ENCODE peak calls at places on chromosomes 16 and 17, in five cellular contexts. O is PC-3; P is T-helper 17 cell; F is upper lobe of right lung; Z is effector memory CD8-positive, alpha-beta T cell. M is an unnamed sample.

GRCh38 chr16:57313509-57313908 is 29.0 kb upstream of the PLLP start:
- ATAC-seq in O (no peak), P (no peak), F (no peak), Z (no peak), M (no peak)

GRCh38 chr16:66167564-66168291 is 198.8 kb upstream of the CDH5 start:
- ATAC-seq in O (no peak), P (no peak), F (peak), Z (no peak), M (no peak)

GRCh38 chr17:17938388-17939107 is 33.7 kb downstream of the TOM1L2 start:
- ATAC-seq in O (no peak), P (no peak), F (peak), Z (no peak), M (no peak)

GRCh38 chr16:1809281-1809801 is 15.8 kb upstream of the IGFALS start:
- ATAC-seq in O (no peak), P (no peak), F (no peak), Z (no peak), M (no peak)

GRCh38 chr17:9765302-9765701 is 26.1 kb downstream of the DHRS7C start:
- ATAC-seq in O (no peak), P (no peak), F (no peak), Z (no peak), M (no peak)

GRCh38 chr17:17269926-17270773 is 10.9 kb downstream of the COPS3 start:
- ATAC-seq in O (no peak), P (no peak), F (no peak), Z (no peak), M (no peak)

GRCh38 chr16:3589441-3589921 is 12.3 kb upstream of the NLRC3 start:
- ATAC-seq in O (no peak), P (no peak), F (peak), Z (no peak), M (peak)

GRCh38 chr17:2755941-2756724 is 6.7 kb upstream of the CCDC92B start:
- ATAC-seq in O (no peak), P (no peak), F (peak), Z (no peak), M (no peak)

GRCh38 chr17:38454528-38454927 is 26.3 kb downstream of the ARHGAP23 start:
- ATAC-seq in O (peak), P (no peak), F (peak), Z (no peak), M (peak)

GRCh38 chr16:85592700-85593502 is 20.2 kb upstream of the GSE1 start:
- ATAC-seq in O (peak), P (no peak), F (peak), Z (no peak), M (peak)

GRCh38 chr16:89407925-89408300 is 82.4 kb downstream of the ANKRD11 start:
- ATAC-seq in O (no peak), P (no peak), F (peak), Z (no peak), M (peak)

GRCh38 chr16:75377971-75378386 is 55.3 kb downstream of the CFDP1 start:
- ATAC-seq in O (peak), P (no peak), F (peak), Z (no peak), M (peak)

GRCh38 chr16:8697965-8698364 is 23.5 kb downstream of the ABAT start:
- ATAC-seq in O (no peak), P (no peak), F (no peak), Z (no peak), M (no peak)

GRCh38 chr17:75313941-75314550 is 24.8 kb upstream of the SLC25A19 start:
- ATAC-seq in O (no peak), P (no peak), F (peak), Z (no peak), M (peak)

GRCh38 chr16:83666449-83666848 is 141.3 kb upstream of the HSBP1 start:
- ATAC-seq in O (no peak), P (no peak), F (no peak), Z (no peak), M (no peak)

GRCh38 chr17:50278526-50279180 is 4.4 kb downstream of the TMEM92 start:
- ATAC-seq in O (no peak), P (no peak), F (no peak), Z (no peak), M (no peak)

GRCh38 chr17:34398990-34399389 is 36.0 kb upstream of the CCL1 start:
- ATAC-seq in O (no peak), P (peak), F (peak), Z (no peak), M (no peak)

GRCh38 chr16:67101683-67102082 is 8.1 kb upstream of the PHAF1 start:
- ATAC-seq in O (no peak), P (no peak), F (no peak), Z (no peak), M (no peak)

GRCh38 chr17:66514227-66514806 is 211.9 kb downstream of the PRKCA start:
- ATAC-seq in O (no peak), P (no peak), F (no peak), Z (no peak), M (no peak)

GRCh38 chr16:13956635-13957196 is 36.8 kb downstream of the ERCC4 start:
- ATAC-seq in O (no peak), P (peak), F (no peak), Z (no peak), M (no peak)